ENCODE peak calls at places on chromosomes 16 and 17, in seven cellular contexts. One of them, this sample, is unnamed.

GRCh38 chr17:29592850-29593545 is at the start of gene ANKRD13B:
- DNase-seq in H1: no peak
- DNase-seq in mesendoderm: no peak
- DNase-seq in IMR-90: no peak
- DNase-seq in neuronal stem cell: no peak
- DNase-seq in trophoblast cell: no peak
- DNase-seq in H9: no peak
- DNase-seq in this sample: no peak

GRCh38 chr16:79589495-79590134 is 10.9 kb downstream of the MAF start:
- DNase-seq in IMR-90: no peak
- DNase-seq in trophoblast cell: no peak
- DNase-seq in mesendoderm: no peak
- DNase-seq in H9: peak
- DNase-seq in neuronal stem cell: no peak
- DNase-seq in H1: no peak
- DNase-seq in this sample: no peak

GRCh38 chr17:45338023-45338781 is 21.4 kb upstream of the MAP3K14 start:
- DNase-seq in trophoblast cell: no peak
- DNase-seq in mesendoderm: no peak
- DNase-seq in H1: no peak
- DNase-seq in H9: peak
- DNase-seq in neuronal stem cell: no peak
- DNase-seq in IMR-90: no peak
- DNase-seq in this sample: no peak

GRCh38 chr16:4328580-4329353 is 12.9 kb downstream of the GLIS2 start:
- DNase-seq in neuronal stem cell: no peak
- DNase-seq in IMR-90: peak
- DNase-seq in mesendoderm: no peak
- DNase-seq in H1: no peak
- DNase-seq in H9: no peak
- DNase-seq in trophoblast cell: no peak
- DNase-seq in this sample: peak

GRCh38 chr17:35088911-35089845 is 25.7 kb upstream of the RFFL start:
- DNase-seq in mesendoderm: peak
- DNase-seq in IMR-90: peak
- DNase-seq in trophoblast cell: peak
- DNase-seq in H1: no peak
- DNase-seq in H9: peak
- DNase-seq in neuronal stem cell: peak
- DNase-seq in this sample: peak

GRCh38 chr16:4990415-4990814 is 32.3 kb downstream of the SEC14L5 start:
- DNase-seq in IMR-90: no peak
- DNase-seq in neuronal stem cell: no peak
- DNase-seq in H1: no peak
- DNase-seq in mesendoderm: no peak
- DNase-seq in trophoblast cell: no peak
- DNase-seq in H9: no peak
- DNase-seq in this sample: no peak

GRCh38 chr17:65487161-65487560 is 74.3 kb downstream of the AXIN2 start:
- DNase-seq in H1: no peak
- DNase-seq in H9: no peak
- DNase-seq in trophoblast cell: no peak
- DNase-seq in neuronal stem cell: no peak
- DNase-seq in mesendoderm: no peak
- DNase-seq in IMR-90: no peak
- DNase-seq in this sample: no peak

GRCh38 chr17:77708936-77709335 is 249.6 kb upstream of the TNRC6C start:
- DNase-seq in H1: no peak
- DNase-seq in H9: peak
- DNase-seq in trophoblast cell: no peak
- DNase-seq in neuronal stem cell: no peak
- DNase-seq in IMR-90: no peak
- DNase-seq in mesendoderm: no peak
- DNase-seq in this sample: no peak

GRCh38 chr16:86568677-86569623 is 2.3 kb downstream of the FOXC2 start:
- DNase-seq in trophoblast cell: no peak
- DNase-seq in H9: peak
- DNase-seq in neuronal stem cell: no peak
- DNase-seq in IMR-90: no peak
- DNase-seq in H1: no peak
- DNase-seq in mesendoderm: peak
- DNase-seq in this sample: no peak

GRCh38 chr16:13448346-13448745 is 471.6 kb upstream of the ERCC4 start:
- DNase-seq in neuronal stem cell: no peak
- DNase-seq in IMR-90: no peak
- DNase-seq in H9: no peak
- DNase-seq in mesendoderm: no peak
- DNase-seq in H1: no peak
- DNase-seq in trophoblast cell: no peak
- DNase-seq in this sample: no peak

GRCh38 chr17:68612923-68613292 is 11.7 kb upstream of the FAM20A start:
- DNase-seq in mesendoderm: no peak
- DNase-seq in H9: no peak
- DNase-seq in IMR-90: no peak
- DNase-seq in neuronal stem cell: no peak
- DNase-seq in H1: no peak
- DNase-seq in trophoblast cell: no peak
- DNase-seq in this sample: no peak

GRCh38 chr17:40450175-40450574 is 6.9 kb downstream of the IGFBP4 start:
- DNase-seq in H9: peak
- DNase-seq in trophoblast cell: peak
- DNase-seq in IMR-90: peak
- DNase-seq in neuronal stem cell: no peak
- DNase-seq in H1: peak
- DNase-seq in mesendoderm: peak
- DNase-seq in this sample: no peak

GRCh38 chr16:87602821-87603683 is 744 bp downstream of the JPH3 start:
- DNase-seq in H1: no peak
- DNase-seq in H9: no peak
- DNase-seq in IMR-90: no peak
- DNase-seq in neuronal stem cell: peak
- DNase-seq in trophoblast cell: no peak
- DNase-seq in mesendoderm: peak
- DNase-seq in this sample: no peak

GRCh38 chr16:79897444-79898146 is 297.1 kb upstream of the MAF start:
- DNase-seq in H1: no peak
- DNase-seq in mesendoderm: no peak
- DNase-seq in IMR-90: no peak
- DNase-seq in trophoblast cell: no peak
- DNase-seq in neuronal stem cell: no peak
- DNase-seq in H9: no peak
- DNase-seq in this sample: peak

GRCh38 chr16:56824335-56824734 is 40.7 kb upstream of the SLC12A3 start:
- DNase-seq in mesendoderm: peak
- DNase-seq in H9: no peak
- DNase-seq in IMR-90: no peak
- DNase-seq in trophoblast cell: no peak
- DNase-seq in H1: no peak
- DNase-seq in neuronal stem cell: no peak
- DNase-seq in this sample: no peak

GRCh38 chr16:30551781-30552180 is 6.4 kb downstream of the ZNF764 start:
- DNase-seq in trophoblast cell: peak
- DNase-seq in H1: no peak
- DNase-seq in mesendoderm: peak
- DNase-seq in neuronal stem cell: no peak
- DNase-seq in H9: no peak
- DNase-seq in IMR-90: no peak
- DNase-seq in this sample: no peak

GRCh38 chr16:10708969-10709368 is 14.2 kb upstream of the TEKT5 start:
- DNase-seq in neuronal stem cell: no peak
- DNase-seq in trophoblast cell: no peak
- DNase-seq in H9: no peak
- DNase-seq in IMR-90: no peak
- DNase-seq in mesendoderm: no peak
- DNase-seq in H1: no peak
- DNase-seq in this sample: no peak

GRCh38 chr16:29913514-29913913 is 12.5 kb downstream of the KCTD13 start:
- DNase-seq in H1: no peak
- DNase-seq in trophoblast cell: no peak
- DNase-seq in neuronal stem cell: no peak
- DNase-seq in mesendoderm: no peak
- DNase-seq in H9: no peak
- DNase-seq in IMR-90: no peak
- DNase-seq in this sample: no peak

GRCh38 chr17:82751571-82752370 is at the start of gene TBCD:
- DNase-seq in IMR-90: peak
- DNase-seq in H1: peak
- DNase-seq in trophoblast cell: peak
- DNase-seq in H9: peak
- DNase-seq in mesendoderm: peak
- DNase-seq in neuronal stem cell: peak
- DNase-seq in this sample: peak

GRCh38 chr17:57401556-57402488 is 145.5 kb downstream of the MSI2 start:
- DNase-seq in IMR-90: no peak
- DNase-seq in neuronal stem cell: no peak
- DNase-seq in mesendoderm: peak
- DNase-seq in H1: no peak
- DNase-seq in trophoblast cell: no peak
- DNase-seq in H9: peak
- DNase-seq in this sample: no peak

GRCh38 chr17:76166168-76166567 is 25.1 kb upstream of the FOXJ1 start:
- DNase-seq in H9: no peak
- DNase-seq in H1: no peak
- DNase-seq in neuronal stem cell: no peak
- DNase-seq in IMR-90: peak
- DNase-seq in mesendoderm: no peak
- DNase-seq in trophoblast cell: no peak
- DNase-seq in this sample: no peak

GRCh38 chr16:14193316-14193871 is 122.3 kb downstream of the MRTFB start:
- DNase-seq in H9: no peak
- DNase-seq in IMR-90: no peak
- DNase-seq in neuronal stem cell: no peak
- DNase-seq in H1: no peak
- DNase-seq in mesendoderm: no peak
- DNase-seq in trophoblast cell: no peak
- DNase-seq in this sample: no peak

GRCh38 chr17:81401727-81402529 is 6.7 kb downstream of the BAHCC1 start:
- DNase-seq in neuronal stem cell: no peak
- DNase-seq in trophoblast cell: no peak
- DNase-seq in mesendoderm: peak
- DNase-seq in IMR-90: no peak
- DNase-seq in H1: no peak
- DNase-seq in H9: peak
- DNase-seq in this sample: peak

GRCh38 chr17:81346908-81347349 is 48.3 kb upstream of the BAHCC1 start:
- DNase-seq in mesendoderm: no peak
- DNase-seq in trophoblast cell: no peak
- DNase-seq in IMR-90: no peak
- DNase-seq in H1: no peak
- DNase-seq in H9: peak
- DNase-seq in neuronal stem cell: no peak
- DNase-seq in this sample: no peak

GRCh38 chr17:63444457-63444856 is 1.6 kb downstream of the CYB561 start:
- DNase-seq in H9: no peak
- DNase-seq in trophoblast cell: no peak
- DNase-seq in H1: no peak
- DNase-seq in IMR-90: no peak
- DNase-seq in mesendoderm: no peak
- DNase-seq in neuronal stem cell: no peak
- DNase-seq in this sample: no peak
- H4K8ac ChIP-seq in H9: no peak
- H4K8ac ChIP-seq in trophoblast cell: no peak
- H4K8ac ChIP-seq in H1: no peak
- H4K8ac ChIP-seq in IMR-90: no peak
- H4K8ac ChIP-seq in mesendoderm: no peak
- H4K8ac ChIP-seq in neuronal stem cell: no peak
- H4K8ac ChIP-seq in this sample: no peak

DNA sequence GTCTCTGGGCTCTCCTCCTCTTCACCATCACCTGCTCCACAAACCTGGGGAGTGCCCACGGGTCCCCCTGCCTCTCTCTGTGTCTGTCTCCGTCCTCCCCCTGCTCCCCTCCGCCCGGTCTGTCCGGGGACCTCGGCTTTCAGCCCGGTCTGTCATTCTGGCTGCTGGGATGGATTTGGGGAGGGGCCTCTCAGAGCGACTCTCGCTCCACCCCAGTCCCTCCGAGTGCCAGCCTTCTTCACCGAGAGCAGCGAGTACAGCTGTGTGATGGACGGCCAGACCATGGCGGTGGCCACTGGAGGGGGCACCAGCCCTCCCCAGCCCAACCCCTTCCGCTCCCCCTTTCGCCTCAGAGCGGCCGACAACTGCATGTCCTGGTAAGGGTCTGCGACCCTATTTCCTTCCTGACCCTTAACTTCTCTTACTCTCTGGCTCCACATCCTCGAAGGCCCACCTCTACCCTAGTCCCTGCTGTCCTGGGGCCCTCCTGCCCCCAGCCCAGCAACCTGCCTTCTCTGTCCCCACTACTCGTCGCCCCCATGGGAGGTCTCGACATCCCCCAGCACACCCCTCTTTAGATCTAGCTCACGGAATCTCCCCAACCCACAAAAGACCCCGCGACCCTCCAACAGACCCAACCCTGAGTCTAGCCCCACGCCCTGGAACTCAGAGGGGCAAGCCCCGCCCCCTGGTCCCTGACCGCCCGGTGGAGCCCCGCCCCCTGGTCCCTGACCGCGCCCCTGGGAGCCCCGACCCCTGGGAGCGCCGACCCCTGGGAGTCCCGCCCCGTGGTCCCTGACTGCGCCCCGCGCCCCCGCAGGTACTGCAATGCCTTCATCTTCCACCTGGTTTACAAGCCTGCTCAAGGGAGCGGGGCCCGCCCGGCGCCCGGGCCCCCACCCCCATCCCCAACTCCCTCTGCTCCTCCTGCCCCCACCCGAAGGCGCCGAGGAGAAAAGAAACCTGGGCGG is 5.6 kb upstream of the CXCL16 start:
- DNase-seq in IMR-90: no peak
- DNase-seq in trophoblast cell: no peak
- DNase-seq in neuronal stem cell: no peak
- DNase-seq in H1: peak
- DNase-seq in mesendoderm: peak
- DNase-seq in H9: peak
- DNase-seq in this sample: no peak
- H4K8ac ChIP-seq in IMR-90: no peak
- H4K8ac ChIP-seq in trophoblast cell: no peak
- H4K8ac ChIP-seq in neuronal stem cell: peak
- H4K8ac ChIP-seq in H1: no peak
- H4K8ac ChIP-seq in mesendoderm: no peak
- H4K8ac ChIP-seq in H9: no peak
- H4K8ac ChIP-seq in this sample: no peak

DNA sequence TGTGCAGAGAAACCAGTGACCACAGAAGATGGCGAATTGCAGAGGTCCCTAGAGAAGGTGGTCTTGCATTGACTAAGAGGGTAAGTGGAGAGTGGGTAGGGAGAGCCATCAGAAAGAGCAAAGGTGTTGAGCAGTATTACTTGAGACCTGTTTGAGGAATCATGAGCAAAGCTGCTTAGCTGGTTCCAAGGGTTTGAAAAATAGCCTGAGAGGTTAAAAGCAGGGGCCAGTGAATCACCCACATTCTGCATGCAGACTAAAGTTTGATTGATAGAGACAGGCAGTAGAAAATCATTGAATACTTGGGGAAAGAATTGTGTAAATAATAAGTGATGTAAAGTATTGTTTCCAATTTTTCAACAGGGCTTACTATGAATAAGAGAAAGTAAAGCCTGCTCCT is 34.0 kb upstream of the KCNJ16 start:
- DNase-seq in mesendoderm: no peak
- DNase-seq in IMR-90: no peak
- DNase-seq in H9: no peak
- DNase-seq in H1: no peak
- DNase-seq in neuronal stem cell: no peak
- DNase-seq in trophoblast cell: no peak
- DNase-seq in this sample: no peak
- H4K8ac ChIP-seq in mesendoderm: no peak
- H4K8ac ChIP-seq in IMR-90: no peak
- H4K8ac ChIP-seq in H9: no peak
- H4K8ac ChIP-seq in H1: no peak
- H4K8ac ChIP-seq in neuronal stem cell: no peak
- H4K8ac ChIP-seq in trophoblast cell: no peak
- H4K8ac ChIP-seq in this sample: no peak

GRCh38 chr17:21387616-21388015 is 11.5 kb downstream of the KCNJ12 start:
- DNase-seq in H1: no peak
- DNase-seq in IMR-90: no peak
- DNase-seq in trophoblast cell: no peak
- DNase-seq in neuronal stem cell: no peak
- DNase-seq in H9: no peak
- DNase-seq in mesendoderm: no peak
- DNase-seq in this sample: no peak
- H4K8ac ChIP-seq in H1: no peak
- H4K8ac ChIP-seq in IMR-90: no peak
- H4K8ac ChIP-seq in trophoblast cell: no peak
- H4K8ac ChIP-seq in neuronal stem cell: no peak
- H4K8ac ChIP-seq in H9: no peak
- H4K8ac ChIP-seq in mesendoderm: no peak
- H4K8ac ChIP-seq in this sample: no peak

This sample was measured in mesenchymal stem cell.